ENCODE peak calls at places on chromosomes 13 and 19, in ten cellular contexts. V is stimulated activated CD4-positive, alpha-beta T cell treated with anti-CD3 and anti-CD28 coated beads, Interleukin-1b, Interleukin-23, amount 100 ng/mL, for 24 hours; K is mucosa of gallbladder; I is IMR-90; B is tibial nerve; S is foreskin fibroblast; R is T-helper 17 cell; M is activated CD8-positive, alpha-beta memory T cell treated with anti-CD3 and anti-CD28 coated beads, Interleukin-2, amount 50 U/mL, for 4 hours; Y is heart left ventricle; H is NCI-H1092. J is an unnamed sample.

GRCh38 chr19:4097501-4097900 is 26.4 kb downstream of the MAP2K2 start:
- DNase-seq in V (no peak), K (no peak), I (no peak), B (peak), S (no peak), R (no peak), M (no peak), Y (peak), H (no peak), J (no peak)

GRCh38 chr13:38577048-38577447 is 109.8 kb upstream of the FREM2 start:
- DNase-seq in V (no peak), K (no peak), I (no peak), B (no peak), S (no peak), R (no peak), M (no peak), Y (no peak), H (no peak), J (no peak)

GRCh38 chr13:44188257-44188656 is 185.4 kb upstream of the SERP2 start:
- DNase-seq in V (no peak), K (no peak), I (peak), B (no peak), S (no peak), R (no peak), M (no peak), Y (no peak), H (no peak), J (no peak)

GRCh38 chr19:33469171-33470039 is 52.2 kb downstream of the PEPD start:
- DNase-seq in V (no peak), K (no peak), I (no peak), B (no peak), S (no peak), R (no peak), M (peak), Y (no peak), H (no peak), J (no peak)

GRCh38 chr19:19134687-19135158 is 3.6 kb downstream of the TMEM161A start:
- DNase-seq in V (no peak), K (no peak), I (no peak), B (no peak), S (no peak), R (peak), M (peak), Y (peak), H (peak), J (no peak)

GRCh38 chr13:95607363-95607762 is 37.1 kb downstream of the DZIP1 start:
- DNase-seq in V (no peak), K (no peak), I (peak), B (no peak), S (peak), R (no peak), M (no peak), Y (no peak), H (no peak), J (no peak)

GRCh38 chr13:32413284-32413683 is 14.6 kb downstream of the N4BP2L1 start:
- DNase-seq in V (no peak), K (no peak), I (no peak), B (no peak), S (no peak), R (no peak), M (no peak), Y (no peak), H (no peak), J (no peak)

GRCh38 chr13:44715287-44716224 is 139.4 kb upstream of the TSC22D1 start:
- DNase-seq in V (no peak), K (no peak), I (no peak), B (no peak), S (peak), R (no peak), M (no peak), Y (no peak), H (peak), J (no peak)

GRCh38 chr19:804419-805160 is 7.3 kb downstream of the PTBP1 start:
- DNase-seq in V (no peak), K (no peak), I (no peak), B (no peak), S (no peak), R (no peak), M (no peak), Y (no peak), H (no peak), J (no peak)

GRCh38 chr19:15457701-15458484 is 6.5 kb downstream of the RASAL3 start:
- DNase-seq in V (no peak), K (no peak), I (no peak), B (no peak), S (no peak), R (no peak), M (no peak), Y (no peak), H (no peak), J (no peak)

GRCh38 chr19:48644839-48645651 is 942 bp downstream of the CA11 start:
- DNase-seq in V (no peak), K (peak), I (peak), B (peak), S (no peak), R (peak), M (peak), Y (peak), H (peak), J (peak)

GRCh38 chr13:98495627-98496238 is 81.2 kb downstream of the STK24 start:
- DNase-seq in V (no peak), K (no peak), I (no peak), B (no peak), S (peak), R (no peak), M (no peak), Y (no peak), H (no peak), J (no peak)

GRCh38 chr13:87089391-87089790 is 581.8 kb upstream of the SLITRK5 start:
- DNase-seq in V (no peak), K (no peak), I (peak), B (no peak), S (peak), R (no peak), M (no peak), Y (no peak), H (no peak), J (no peak)

GRCh38 chr13:79898996-79899395 is 418.0 kb downstream of the NDFIP2 start:
- DNase-seq in V (no peak), K (no peak), I (peak), B (no peak), S (no peak), R (no peak), M (no peak), Y (no peak), H (no peak), J (no peak)

GRCh38 chr19:572891-573825 is 762 bp downstream of the BSG start:
- DNase-seq in V (no peak), K (peak), I (peak), B (no peak), S (peak), R (no peak), M (no peak), Y (peak), H (peak), J (peak)

GRCh38 chr19:29016926-29017760 is 195.8 kb downstream of the UQCRFS1 start:
- DNase-seq in V (no peak), K (no peak), I (no peak), B (no peak), S (no peak), R (no peak), M (no peak), Y (no peak), H (no peak), J (no peak)

GRCh38 chr19:12721656-12722565 is 1.8 kb downstream of the TNPO2 start:
- DNase-seq in V (no peak), K (peak), I (peak), B (no peak), S (peak), R (no peak), M (peak), Y (peak), H (peak), J (peak)

GRCh38 chr19:27971071-27971470 is 1241.9 kb downstream of the UQCRFS1 start:
- DNase-seq in V (no peak), K (no peak), I (no peak), B (no peak), S (no peak), R (no peak), M (no peak), Y (no peak), H (no peak), J (peak)

GRCh38 chr13:64793131-64793530 is 2437.0 kb downstream of the PCDH9 start:
- DNase-seq in V (no peak), K (no peak), I (no peak), B (no peak), S (no peak), R (no peak), M (no peak), Y (no peak), H (no peak), J (no peak)

GRCh38 chr19:43337737-43338136 is 15.7 kb upstream of the CD177 start:
- DNase-seq in V (no peak), K (no peak), I (no peak), B (no peak), S (no peak), R (no peak), M (no peak), Y (no peak), H (no peak), J (no peak)